ENCODE peak calls at places on chromosome X, in ten cellular contexts. X is activated naive CD4-positive, alpha-beta T cell treated with anti-CD3 and anti-CD28 coated beads, Interleukin-2, amount 50 U/mL, for 16 hours; Q is stimulated activated CD4-positive, alpha-beta T cell treated with anti-CD3 and anti-CD28 coated beads, Interleukin-1b, Interleukin-23, amount 100 ng/mL, for 24 hours; J is psoas muscle; P is GM12892; F is immature natural killer cell; L is aorta; I is tibial artery; T is GM18507; N is endothelial cell. U is an unnamed sample.

GRCh38 chrX:150544222-150544787 is 24.1 kb upstream of the MTM1 start:
- DNase-seq in X (no peak), Q (no peak), J (no peak), P (no peak), F (no peak), L (no peak), I (no peak), T (no peak), N (no peak), U (no peak)

GRCh38 chrX:14051416-14051815 is 21.7 kb upstream of the GEMIN8 start:
- DNase-seq in X (no peak), Q (no peak), J (no peak), P (no peak), F (no peak), L (no peak), I (no peak), T (no peak), N (no peak), U (no peak)

GRCh38 chrX:117376460-117376859 is 740.1 kb downstream of the KLHL13 start:
- DNase-seq in X (no peak), Q (no peak), J (no peak), P (no peak), F (no peak), L (no peak), I (no peak), T (no peak), N (no peak), U (no peak)

GRCh38 chrX:100687128-100687527 is 43.1 kb downstream of the SRPX2 start:
- DNase-seq in X (peak), Q (no peak), J (no peak), P (no peak), F (no peak), L (no peak), I (no peak), T (no peak), N (no peak), U (no peak)

GRCh38 chrX:1554469-1555210 is 17.7 kb upstream of the P2RY8 start:
- DNase-seq in X (peak), Q (no peak), J (no peak), P (no peak), F (peak), L (no peak), I (no peak), T (no peak), N (no peak), U (no peak)

GRCh38 chrX:100512471-100512870 is 72.3 kb upstream of the TNMD start:
- DNase-seq in X (no peak), Q (no peak), J (no peak), P (no peak), F (no peak), L (no peak), I (no peak), T (peak), N (no peak), U (no peak)

GRCh38 chrX:75278991-75279390 is 5.1 kb downstream of the UPRT start:
- DNase-seq in X (no peak), Q (no peak), J (no peak), P (no peak), F (no peak), L (no peak), I (no peak), T (no peak), N (no peak), U (no peak)

GRCh38 chrX:34764842-34765241 is 107.8 kb upstream of the TMEM47 start:
- DNase-seq in X (no peak), Q (no peak), J (no peak), P (no peak), F (no peak), L (no peak), I (no peak), T (no peak), N (no peak), U (no peak)

GRCh38 chrX:72050011-72050410 is 81.7 kb downstream of the RTL5 start:
- DNase-seq in X (no peak), Q (no peak), J (no peak), P (no peak), F (no peak), L (no peak), I (no peak), T (no peak), N (no peak), U (peak)

GRCh38 chrX:153825042-153825441 is 5.3 kb downstream of the PDZD4 start:
- DNase-seq in X (no peak), Q (no peak), J (no peak), P (no peak), F (no peak), L (no peak), I (no peak), T (no peak), N (no peak), U (no peak)

GRCh38 chrX:38799995-38800394 is 1.3 kb upstream of the MID1IP1 start:
- DNase-seq in X (peak), Q (no peak), J (no peak), P (no peak), F (no peak), L (no peak), I (peak), T (no peak), N (no peak), U (no peak)

GRCh38 chrX:8520791-8521190 is 56.2 kb downstream of the VCX3B start:
- DNase-seq in X (no peak), Q (no peak), J (no peak), P (no peak), F (no peak), L (no peak), I (no peak), T (no peak), N (no peak), U (no peak)

GRCh38 chrX:130118941-130119640 is 8.8 kb upstream of the ELF4 start:
- DNase-seq in X (no peak), Q (no peak), J (no peak), P (no peak), F (no peak), L (no peak), I (no peak), T (no peak), N (no peak), U (no peak)

GRCh38 chrX:30935985-30936384 is 46.9 kb upstream of the TAB3 start:
- DNase-seq in X (no peak), Q (no peak), J (no peak), P (no peak), F (no peak), L (no peak), I (no peak), T (no peak), N (peak), U (peak)

GRCh38 chrX:152896450-152896849 is 1.4 kb upstream of the ZNF185 start:
- DNase-seq in X (no peak), Q (no peak), J (no peak), P (no peak), F (no peak), L (no peak), I (no peak), T (no peak), N (no peak), U (no peak)

U was measured in ecto neural progenitor cell.